ENCODE peak calls at places on chromosomes 7 and 10, in nine cellular contexts. O is lower lobe of right lung, Q is PC-3, V is mesendoderm, M is heart right ventricle, K is astrocyte, L is SJSA1, A is heart left ventricle, S is body of pancreas. P is an unnamed sample. For H3K4me1, the result is how much of the 10 kb centered on the place peaks cover.

GRCh38 chr10:108439397-108439796 is 1274.9 kb upstream of the SORCS1 start:
- DNase-seq in L (no peak), Q (no peak), S (no peak), V (no peak), M (no peak), K (no peak), O (no peak), A (no peak), P (no peak)

GRCh38 chr7:95583834-95584621 is 12.3 kb downstream of the PDK4 start:
- DNase-seq in V (no peak), L (no peak), K (no peak), Q (no peak), O (no peak), S (no peak), M (no peak), A (no peak), P (no peak)

GRCh38 chr7:148575640-148576411 is 14.7 kb upstream of the C7orf33 start:
- DNase-seq in O (peak), V (peak), L (peak), Q (peak), A (peak), K (peak), S (peak), M (peak), P (peak)

GRCh38 chr7:17402628-17403278 is 104.3 kb downstream of the AHR start:
- DNase-seq in L (no peak), S (no peak), A (no peak), V (no peak), M (no peak), O (no peak), Q (no peak), K (no peak), P (no peak)

GRCh38 chr7:33534830-33535229 is 370.5 kb upstream of the BMPER start:
- DNase-seq in A (no peak), L (no peak), M (no peak), S (no peak), V (peak), O (no peak), Q (no peak), K (peak), P (no peak)

GRCh38 chr7:19413444-19413965 is 268.3 kb upstream of the FERD3L start:
- DNase-seq in O (no peak), V (no peak), Q (no peak), A (no peak), S (no peak), L (no peak), M (no peak), K (peak), P (no peak)

GRCh38 chr10:26440091-26440445 is 1.9 kb downstream of the APBB1IP start:
- DNase-seq in S (no peak), Q (no peak), V (no peak), K (no peak), L (no peak), A (no peak), O (no peak), M (no peak), P (no peak)

GRCh38 chr7:149284850-149285580 is 23.0 kb downstream of the ZNF783 start:
- DNase-seq in K (peak), L (peak), A (peak), Q (peak), S (peak), V (peak), O (peak), M (peak), P (peak)

GRCh38 chr10:98673156-98673765 is 226.5 kb upstream of the HPS1 start:
- DNase-seq in A (no peak), Q (no peak), L (no peak), K (no peak), O (no peak), V (no peak), M (no peak), S (no peak), P (no peak)

GRCh38 chr10:33290286-33291052 is 44.0 kb downstream of the NRP1 start:
- DNase-seq in L (no peak), M (no peak), Q (no peak), O (no peak), S (no peak), V (no peak), A (no peak), K (peak), P (no peak)

GRCh38 chr10:127524869-127525268 is 24.2 kb upstream of the NPS start:
- DNase-seq in S (no peak), L (no peak), A (no peak), O (no peak), M (no peak), V (no peak), K (no peak), Q (peak), P (no peak)

GRCh38 chr10:15805395-15806058 is 54.8 kb downstream of the MINDY3 start:
- DNase-seq in M (no peak), O (no peak), Q (no peak), V (no peak), S (no peak), A (no peak), L (no peak), K (no peak), P (no peak)

GRCh38 chr10:87531908-87532622 is 27.4 kb downstream of the MINPP1 start:
- DNase-seq in M (no peak), A (peak), Q (no peak), O (no peak), S (peak), K (peak), L (peak), V (no peak), P (no peak)

GRCh38 chr7:114481995-114482394 is 67.4 kb downstream of the FOXP2 start:
- DNase-seq in L (no peak), A (no peak), K (peak), M (no peak), V (no peak), S (no peak), Q (no peak), O (no peak), P (no peak)

GRCh38 chr10:132585732-132586722 is 48.4 kb downstream of the INPP5A start:
- DNase-seq in V (no peak), K (no peak), A (peak), Q (no peak), L (no peak), M (peak), S (peak), O (peak), P (no peak)

GRCh38 chr7:66443946-66444345 is 184.7 kb upstream of the KCTD7 start:
- DNase-seq in O (no peak), S (no peak), M (no peak), K (no peak), Q (no peak), V (no peak), A (no peak), L (no peak), P (no peak)

GRCh38 chr7:69677054-69677847 is 79.0 kb downstream of the AUTS2 start:
- DNase-seq in L (no peak), M (no peak), V (peak), K (no peak), A (no peak), Q (no peak), S (no peak), O (no peak), P (no peak)

GRCh38 chr7:45921699-45922519 is 837 bp upstream of the IGFBP3 start:
- DNase-seq in S (peak), Q (peak), V (peak), O (peak), M (peak), A (peak), K (peak), L (peak), P (peak)

GRCh38 chr10:6062101-6062771 is at the start of gene IL2RA:
- DNase-seq in S (no peak), L (no peak), V (no peak), M (no peak), K (no peak), Q (no peak), A (no peak), O (no peak), P (no peak)

GRCh38 chr10:14412624-14413023 is 81.9 kb upstream of the FRMD4A start:
- DNase-seq in A (no peak), L (no peak), M (no peak), V (no peak), O (no peak), K (no peak), Q (no peak), S (no peak), P (no peak)

GRCh38 chr10:3068201-3068967 is 1.0 kb downstream of the PFKP start:
- DNase-seq in S (peak), L (peak), K (peak), A (peak), V (peak), Q (peak), M (peak), O (peak), P (peak)

GRCh38 chr10:75904499-75905283 is 473.3 kb downstream of the LRMDA start:
- DNase-seq in K (no peak), M (no peak), V (peak), O (no peak), S (peak), A (no peak), Q (no peak), L (no peak), P (no peak)

GRCh38 chr7:43594020-43594419 is 11.1 kb downstream of the STK17A start:
- DNase-seq in V (no peak), M (no peak), O (no peak), Q (no peak), L (no peak), A (no peak), S (no peak), K (no peak), P (no peak)

GRCh38 chr7:152519290-152519689 is 83.5 kb upstream of the KMT2C start:
- DNase-seq in Q (no peak), S (no peak), V (no peak), K (no peak), L (no peak), A (no peak), O (no peak), M (no peak), P (no peak)

GRCh38 chr10:124727389-124727960 is 16.7 kb downstream of the FAM53B start:
- DNase-seq in S (no peak), Q (no peak), L (no peak), M (no peak), V (no peak), K (no peak), A (peak), O (no peak), P (peak)

GRCh38 chr7:135300913-135301765 is 67.5 kb downstream of the STRA8 start:
- DNase-seq in L (no peak), Q (no peak), A (no peak), K (no peak), S (no peak), V (no peak), O (no peak), M (no peak), P (no peak)

GRCh38 chr7:26675143-26675887 is 189.1 kb downstream of the SKAP2 start:
- DNase-seq in Q (peak), K (peak), O (no peak), S (no peak), A (no peak), M (no peak), V (no peak), L (no peak), P (no peak)

GRCh38 chr7:29199776-29200175 is 5.2 kb downstream of the CHN2 start:
- DNase-seq in O (no peak), V (no peak), S (no peak), L (no peak), Q (no peak), M (no peak), A (no peak), K (no peak), P (no peak)
- H3K4me1 ChIP-seq in O (under half), V (under half), S (half or more), L (under half), Q (under half), M (under half), A (under half), K (under half), P (under half)

DNA sequence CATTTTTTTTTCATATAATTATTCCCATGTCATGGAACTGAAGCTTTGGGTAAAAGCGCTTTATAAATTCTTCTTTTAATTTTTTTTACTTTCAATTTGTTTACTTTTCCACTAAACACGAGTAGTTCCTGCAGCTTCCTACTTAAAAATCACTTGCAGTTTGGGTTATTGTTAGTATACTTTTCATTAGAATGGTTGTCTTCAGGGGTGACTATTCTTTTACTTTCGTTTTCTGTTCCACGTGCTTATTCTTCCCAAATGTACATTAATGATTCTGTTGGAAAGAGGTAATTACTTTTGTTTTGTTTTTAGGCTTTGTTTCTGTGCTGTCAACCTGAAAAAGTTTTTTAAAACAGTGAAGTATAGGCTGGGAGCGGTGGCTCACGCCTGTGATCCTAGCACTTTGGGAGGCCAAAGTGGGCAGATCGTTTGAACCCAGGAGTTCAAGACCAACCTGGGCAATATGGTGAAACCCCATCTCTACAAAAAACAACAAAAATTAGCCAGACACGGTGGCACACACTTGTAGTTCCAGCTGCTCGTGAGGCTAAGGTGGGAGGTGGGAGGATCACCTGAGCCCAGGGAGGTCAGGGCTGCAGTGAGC is 5.2 kb upstream of the CFAP69 start:
- DNase-seq in S (no peak), V (no peak), K (no peak), A (no peak), Q (no peak), O (no peak), L (no peak), M (no peak), P (no peak)
- H3K4me1 ChIP-seq in S (under half), V (under half), K (under half), A (under half), Q (under half), O (under half), L (under half), M (under half), P (under half)

GRCh38 chr7:75963383-75963995 is 30.9 kb downstream of the TMEM120A start:
- DNase-seq in K (no peak), O (no peak), L (no peak), Q (no peak), M (no peak), S (no peak), V (no peak), A (peak), P (no peak)

GRCh38 chr7:75966209-75966961 is 28.0 kb downstream of the TMEM120A start:
- DNase-seq in V (no peak), A (peak), S (peak), K (peak), M (peak), Q (no peak), L (no peak), O (no peak), P (no peak)

GRCh38 chr7:75967573-75967997 is 26.8 kb downstream of the TMEM120A start:
- DNase-seq in K (no peak), A (peak), S (no peak), V (no peak), O (no peak), M (peak), L (no peak), Q (no peak), P (no peak)

GRCh38 chr7:75967055-75967454 is 27.3 kb downstream of the TMEM120A start:
- DNase-seq in M (no peak), A (peak), O (no peak), V (no peak), L (no peak), S (no peak), K (no peak), Q (no peak), P (no peak)

DNA sequence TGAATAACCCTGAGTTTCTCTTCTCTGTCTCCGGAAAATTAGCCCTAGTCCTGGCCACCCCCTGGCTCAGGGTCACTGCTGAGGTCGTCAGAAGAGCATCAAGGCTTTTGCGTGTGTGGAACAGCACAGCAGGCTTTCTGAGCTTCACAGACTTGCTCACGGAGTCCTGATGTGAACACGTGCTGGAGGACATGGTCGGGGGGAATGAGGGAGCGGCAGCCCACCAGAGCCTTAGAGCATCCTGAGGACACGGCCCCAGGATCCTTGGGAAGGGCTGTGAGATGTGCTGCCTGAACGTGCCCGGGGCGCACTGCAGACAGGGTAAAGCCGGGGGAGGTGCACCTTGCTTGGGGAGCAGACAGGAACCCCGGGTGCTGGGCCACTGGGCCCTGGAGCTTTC is 28.8 kb downstream of the TMEM120A start:
- DNase-seq in Q (no peak), O (no peak), S (no peak), A (peak), L (no peak), V (no peak), K (no peak), M (no peak), P (no peak)
- H3K4me1 ChIP-seq in Q (under half), O (under half), S (under half), A (half or more), L (under half), V (under half), K (under half), M (under half), P (under half)

GRCh38 chr7:101367676-101368075 is 5.0 kb downstream of the COL26A1 start:
- DNase-seq in V (no peak), M (no peak), Q (no peak), L (no peak), S (no peak), A (no peak), O (no peak), K (no peak), P (no peak)

GRCh38 chr7:101362334-101363195 is at the start of gene COL26A1:
- DNase-seq in K (no peak), A (peak), O (peak), L (no peak), S (peak), Q (no peak), M (peak), V (peak), P (peak)

GRCh38 chr7:101365956-101366355 is 3.3 kb downstream of the COL26A1 start:
- DNase-seq in V (no peak), A (no peak), O (no peak), M (no peak), K (no peak), L (no peak), Q (no peak), S (no peak), P (no peak)

GRCh38 chr7:101363734-101364374 is 1.2 kb downstream of the COL26A1 start:
- DNase-seq in K (peak), L (no peak), S (peak), V (peak), A (peak), O (peak), Q (peak), M (peak), P (peak)

GRCh38 chr7:101363196-101363733 is 590 bp downstream of the COL26A1 start:
- DNase-seq in M (no peak), K (no peak), A (no peak), L (no peak), V (no peak), Q (no peak), O (no peak), S (no peak), P (no peak)
- H3K4me1 ChIP-seq in M (under half), K (under half), A (under half), L (under half), V (under half), Q (under half), O (under half), S (under half), P (under half)

GRCh38 chr10:43250625-43250924 is 16.3 kb downstream of the RASGEF1A start:
- DNase-seq in K (no peak), L (no peak), O (no peak), M (peak), Q (no peak), S (no peak), A (no peak), V (no peak), P (no peak)
- H3K4me1 ChIP-seq in K (under half), L (under half), O (under half), M (under half), Q (under half), S (under half), A (under half), V (under half), P (under half)

GRCh38 chr10:1465421-1465902 is 271.9 kb downstream of the ADARB2 start:
- DNase-seq in S (no peak), V (no peak), K (no peak), O (no peak), L (peak), Q (no peak), M (no peak), A (no peak), P (no peak)

GRCh38 chr10:1467450-1467849 is 269.9 kb downstream of the ADARB2 start:
- DNase-seq in S (no peak), V (no peak), K (no peak), M (no peak), O (no peak), A (no peak), Q (no peak), L (no peak), P (no peak)

GRCh38 chr10:1464866-1465265 is 272.5 kb downstream of the ADARB2 start:
- DNase-seq in M (no peak), Q (no peak), O (no peak), K (no peak), A (no peak), V (no peak), S (no peak), L (peak), P (no peak)

GRCh38 chr10:1468777-1469176 is 268.5 kb downstream of the ADARB2 start:
- DNase-seq in O (no peak), K (no peak), A (no peak), Q (no peak), L (no peak), S (no peak), V (no peak), M (no peak), P (no peak)

DNA sequence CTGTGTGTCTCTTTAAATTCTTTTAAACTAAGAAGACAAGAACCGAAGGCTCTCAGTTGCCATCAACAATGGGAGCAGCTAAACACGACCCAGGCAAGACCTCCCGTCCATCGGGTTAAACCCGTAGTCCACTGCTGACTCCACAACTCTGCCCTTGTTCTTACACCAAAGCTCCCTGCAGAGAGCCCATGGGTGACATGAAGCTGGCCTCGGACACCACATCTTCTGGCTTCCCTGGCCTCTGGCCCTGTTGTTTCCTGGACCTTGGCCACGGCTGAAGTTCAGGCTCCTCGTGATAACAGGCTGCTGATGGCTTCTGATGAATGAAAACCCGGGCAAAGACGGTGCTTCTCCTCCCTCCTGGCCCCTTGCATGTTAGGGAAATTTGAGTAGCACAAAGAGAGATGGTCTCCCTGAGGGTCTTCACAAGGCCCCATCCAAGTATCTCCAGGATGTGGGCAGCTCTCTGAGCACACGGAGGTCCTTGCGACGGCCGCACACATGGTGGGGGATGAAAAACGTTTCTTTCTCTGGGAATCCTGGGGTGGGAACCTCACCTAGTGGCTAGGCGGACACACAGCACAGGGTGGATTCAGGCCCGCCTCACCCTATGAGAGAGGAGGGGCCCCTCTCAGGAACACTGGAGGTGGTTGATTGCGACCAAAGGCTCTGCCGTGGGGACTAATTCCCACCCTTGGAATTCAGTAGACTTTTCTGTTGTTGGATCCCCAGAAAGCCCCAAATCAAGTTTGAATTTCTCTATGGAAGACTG is 271.1 kb downstream of the ADARB2 start:
- DNase-seq in A (no peak), K (no peak), M (no peak), L (no peak), Q (no peak), O (no peak), V (no peak), S (no peak), P (no peak)
- H3K4me1 ChIP-seq in A (under half), K (under half), M (under half), L (under half), Q (under half), O (under half), V (under half), S (under half), P (under half)